ENCODE peak calls at places on chromosomes 1 and 21, in six cellular contexts. U is body of pancreas, A is ELR, F is HEK293T, R is B cell, B is mammary epithelial cell. L is an unnamed sample.

GRCh38 chr1:226132731-226133503 is 53.6 kb downstream of the ACBD3 start:
- DNase-seq in U (peak; percentile 57), A (no peak), F (no peak), R (peak; percentile 30), B (peak; percentile 72), L (no peak)

GRCh38 chr1:160672789-160673695 is 26.2 kb upstream of the SLAMF1 start:
- DNase-seq in U (no peak), A (no peak), F (no peak), R (no peak), B (no peak), L (no peak)

GRCh38 chr1:34681481-34682451 is 73.1 kb upstream of the GJB5 start:
- DNase-seq in U (peak; percentile 24), A (peak; percentile 46), F (peak; percentile 64), R (peak; percentile 43), B (peak; percentile 39), L (peak; percentile 80)

GRCh38 chr1:32337855-32338636 is 2.0 kb upstream of the MARCKSL1 start:
- DNase-seq in U (peak; percentile 46), A (no peak), F (no peak), R (peak; percentile 39), B (peak; percentile 85), L (peak; percentile 93)

GRCh38 chr1:165824269-165824643 is 3.2 kb upstream of the UCK2 start:
- DNase-seq in U (no peak), A (no peak), F (no peak), R (no peak), B (no peak), L (peak; percentile 48)

GRCh38 chr1:205275133-205275532 is 46.4 kb downstream of the NUAK2 start:
- DNase-seq in U (peak; percentile 95), A (no peak), F (no peak), R (no peak), B (no peak), L (no peak)

GRCh38 chr21:36859744-36860501 is 106.5 kb downstream of the HLCS start:
- DNase-seq in U (peak; percentile 91), A (peak; percentile 84), F (peak; percentile 86), R (peak; percentile 29), B (peak; percentile 21), L (no peak)

GRCh38 chr1:32816676-32817158 is 441 bp downstream of the YARS1 start:
- DNase-seq in U (peak; percentile 3), A (peak; percentile 47), F (peak; percentile 39), R (no peak), B (peak; percentile 83), L (peak; percentile 56)

GRCh38 chr21:36747114-36747814 is 48.3 kb downstream of the SIM2 start:
- DNase-seq in U (no peak), A (no peak), F (no peak), R (no peak), B (no peak), L (no peak)